ENCODE peak calls at places on chromosomes 6 and 20, in four cellular contexts. F is heart right ventricle, P is PC-9, Y is Peyer's patch. H is an unnamed sample.
A peak's percentile ranks its signal among the peaks of the same experiment; 100 is the strongest.

GRCh38 chr20:31607640-31608255 is 2.7 kb downstream of the ID1 start:
- DNase-seq in F (no peak), P (no peak), Y (no peak), H (no peak)

GRCh38 chr20:62553136-62553837 is 77.5 kb upstream of the GATA5 start:
- DNase-seq in F (no peak), P (no peak), Y (no peak), H (no peak)

GRCh38 chr6:35936960-35937359 is 16.1 kb upstream of the SRPK1 start:
- DNase-seq in F (no peak), P (no peak), Y (no peak), H (no peak)

GRCh38 chr6:156909212-156910010 is 132.2 kb downstream of the ARID1B start:
- DNase-seq in F (no peak), P (no peak), Y (no peak), H (no peak)

GRCh38 chr6:13485923-13486557 is 1.4 kb downstream of the GFOD1 start:
- DNase-seq in F (peak; percentile 42), P (peak; percentile 10), Y (peak; percentile 45), H (no peak)

GRCh38 chr6:13428528-13429405 is 58.6 kb downstream of the GFOD1 start:
- DNase-seq in F (no peak), P (no peak), Y (no peak), H (no peak)

GRCh38 chr6:13554929-13555333 is 19.5 kb upstream of the SIRT5 start:
- DNase-seq in F (peak; percentile 59), P (peak; percentile 7), Y (no peak), H (no peak)

GRCh38 chr6:145257757-145258521 is 477.4 kb downstream of the EPM2A start:
- DNase-seq in F (no peak), P (no peak), Y (no peak), H (no peak)

GRCh38 chr6:12136905-12137304 is 124.8 kb downstream of the HIVEP1 start:
- DNase-seq in F (no peak), P (no peak), Y (no peak), H (no peak)

GRCh38 chr6:113488061-113488460 is 369.1 kb upstream of the MARCKS start:
- DNase-seq in F (no peak), P (no peak), Y (no peak), H (no peak)

GRCh38 chr6:138563650-138564049 is 64.4 kb upstream of the NHSL1 start:
- DNase-seq in F (no peak), P (no peak), Y (no peak), H (peak; percentile 20)

GRCh38 chr20:60359010-60359409 is 400.8 kb downstream of the CDH26 start:
- DNase-seq in F (no peak), P (no peak), Y (no peak), H (no peak)

GRCh38 chr20:46975976-46976375 is 81.3 kb downstream of the EYA2 start:
- DNase-seq in F (no peak), P (no peak), Y (no peak), H (no peak)

GRCh38 chr6:93177451-93177850 is 241.9 kb downstream of the EPHA7 start:
- DNase-seq in F (no peak), P (no peak), Y (no peak), H (no peak)

GRCh38 chr6:14008809-14009208 is 84.1 kb downstream of the RNF182 start:
- DNase-seq in F (no peak), P (no peak), Y (no peak), H (no peak)

GRCh38 chr6:154613137-154613676 is 102.7 kb upstream of the CNKSR3 start:
- DNase-seq in F (no peak), P (peak; percentile 7), Y (no peak), H (peak; percentile 68)

GRCh38 chr6:167963589-167964057 is 33.8 kb upstream of the KIF25 start:
- DNase-seq in F (no peak), P (no peak), Y (no peak), H (no peak)

GRCh38 chr6:133983099-133983939 is 30.3 kb downstream of the TBPL1 start:
- DNase-seq in F (no peak), P (peak; percentile 42), Y (no peak), H (no peak)

GRCh38 chr6:106475280-106475679 is 114.8 kb downstream of the CRYBG1 start:
- DNase-seq in F (no peak), P (no peak), Y (no peak), H (no peak)

GRCh38 chr20:1299522-1299921 is 29.4 kb downstream of the SDCBP2 start:
- DNase-seq in F (no peak), P (peak; percentile 17), Y (no peak), H (no peak)

GRCh38 chr20:23142162-23143050 is 56.3 kb upstream of the CD93 start:
- DNase-seq in F (no peak), P (no peak), Y (no peak), H (no peak)

GRCh38 chr20:9617940-9618339 is 103.5 kb downstream of the LAMP5 start:
- DNase-seq in F (no peak), P (peak; percentile 38), Y (no peak), H (no peak)

GRCh38 chr6:140138311-140138994 is 764.0 kb upstream of the CITED2 start:
- DNase-seq in F (no peak), P (no peak), Y (no peak), H (no peak)

GRCh38 chr6:16296061-16296670 is 57.8 kb downstream of the GMPR start:
- DNase-seq in F (no peak), P (no peak), Y (no peak), H (no peak)

GRCh38 chr20:20364747-20365558 is 3.0 kb upstream of the INSM1 start:
- DNase-seq in F (no peak), P (no peak), Y (no peak), H (no peak)

GRCh38 chr20:45629496-45630100 is at the start of gene WFDC10A:
- DNase-seq in F (no peak), P (peak; percentile 50), Y (peak; percentile 17), H (no peak)

GRCh38 chr6:155939253-155939652 is 483.6 kb upstream of the NOX3 start:
- DNase-seq in F (no peak), P (no peak), Y (no peak), H (no peak)

GRCh38 chr6:126661646-126662045 is 321.7 kb downstream of the CENPW start:
- DNase-seq in F (no peak), P (no peak), Y (no peak), H (no peak)

GRCh38 chr6:96391776-96392175 is 129.8 kb upstream of the UFL1 start:
- DNase-seq in F (no peak), P (no peak), Y (no peak), H (no peak)

GRCh38 chr6:107917468-107918375 is 40.3 kb downstream of the SEC63 start:
- DNase-seq in F (no peak), P (no peak), Y (no peak), H (no peak)

GRCh38 chr20:32019156-32019510 is 8.9 kb downstream of the CCM2L start:
- DNase-seq in F (no peak), P (peak; percentile 15), Y (no peak), H (no peak)

GRCh38 chr20:58699246-58700107 is 6.9 kb downstream of the NPEPL1 start:
- DNase-seq in F (no peak), P (no peak), Y (no peak), H (no peak)

GRCh38 chr20:38825901-38826625 is 20.6 kb downstream of the PPP1R16B start:
- DNase-seq in F (no peak), P (peak; percentile 41), Y (no peak), H (peak; percentile 18)

GRCh38 chr20:47360489-47361267 is 4.2 kb upstream of the ZMYND8 start:
- DNase-seq in F (peak; percentile 91), P (peak; percentile 84), Y (peak; percentile 51), H (no peak)

GRCh38 chr20:43842126-43843020 is 72.3 kb upstream of the TOX2 start:
- DNase-seq in F (no peak), P (no peak), Y (no peak), H (no peak)

GRCh38 chr20:21396921-21397340 is 395 bp downstream of the NKX2-4 start:
- DNase-seq in F (no peak), P (no peak), Y (no peak), H (no peak)

GRCh38 chr6:126372626-126373025 is 32.7 kb downstream of the CENPW start:
- DNase-seq in F (no peak), P (no peak), Y (no peak), H (peak; percentile 16)

GRCh38 chr6:154156135-154156948 is 117.3 kb downstream of the OPRM1 start:
- DNase-seq in F (no peak), P (peak; percentile 52), Y (peak; percentile 57), H (no peak)

GRCh38 chr6:56742122-56742791 is 99.6 kb upstream of the DST start:
- DNase-seq in F (no peak), P (no peak), Y (no peak), H (no peak)

DNA sequence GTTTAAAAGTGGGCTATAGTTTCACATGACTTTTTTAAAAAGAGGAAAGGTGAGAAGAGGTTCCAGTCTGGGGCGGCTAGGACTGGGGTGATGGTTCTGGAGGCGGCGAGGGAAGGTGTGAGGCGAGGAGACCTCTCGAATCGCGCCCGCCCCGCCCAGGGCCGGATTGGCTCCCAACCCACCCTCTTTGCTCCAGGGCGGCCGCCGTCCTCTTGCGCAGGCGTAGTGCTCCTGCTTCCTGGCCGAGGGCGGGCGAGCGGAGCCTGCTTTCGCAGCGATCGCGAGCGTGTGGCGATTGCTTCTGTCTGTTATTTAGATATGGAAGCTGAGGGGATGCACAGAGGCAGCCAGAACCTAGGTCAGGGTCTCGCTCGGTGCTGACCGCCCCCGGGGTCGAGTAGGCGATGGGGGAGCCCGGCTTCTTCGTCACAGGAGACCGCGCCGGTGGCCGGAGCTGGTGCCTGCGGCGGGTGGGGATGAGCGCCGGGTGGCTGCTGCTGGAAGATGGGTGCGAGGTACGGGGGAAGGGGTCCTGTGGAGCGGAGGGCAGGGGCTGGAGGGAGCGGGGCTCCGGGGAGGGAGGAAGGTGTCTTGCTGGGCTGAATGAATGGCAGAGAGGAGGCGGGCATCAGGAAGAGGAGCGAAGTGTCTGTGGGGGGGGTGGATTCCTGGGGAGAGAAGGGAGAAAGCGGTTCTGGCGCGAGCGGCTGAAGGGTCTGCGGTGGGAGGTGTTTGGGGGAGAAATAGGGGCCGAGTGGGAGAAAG is at the start of gene RNF8:
- DNase-seq in F (peak; percentile 93), P (peak; percentile 89), Y (peak; percentile 92), H (peak; percentile 18)
- H3K27ac ChIP-seq in F (peak within 1 kb of the TSS; percentile 64), P (no peak within 1 kb of the TSS), Y (peak within 1 kb of the TSS; percentile 45), H (peak within 1 kb of the TSS; percentile 20)

GRCh38 chr6:28105286-28105685 is 19.1 kb upstream of the ZSCAN16 start:
- DNase-seq in F (no peak), P (no peak), Y (no peak), H (no peak)
- H3K27ac ChIP-seq in F (peak overlapping the region; percentile 84), P (no peak overlapping the region), Y (peak overlapping the region; percentile 90), H (peak overlapping the region; percentile 72)

DNA sequence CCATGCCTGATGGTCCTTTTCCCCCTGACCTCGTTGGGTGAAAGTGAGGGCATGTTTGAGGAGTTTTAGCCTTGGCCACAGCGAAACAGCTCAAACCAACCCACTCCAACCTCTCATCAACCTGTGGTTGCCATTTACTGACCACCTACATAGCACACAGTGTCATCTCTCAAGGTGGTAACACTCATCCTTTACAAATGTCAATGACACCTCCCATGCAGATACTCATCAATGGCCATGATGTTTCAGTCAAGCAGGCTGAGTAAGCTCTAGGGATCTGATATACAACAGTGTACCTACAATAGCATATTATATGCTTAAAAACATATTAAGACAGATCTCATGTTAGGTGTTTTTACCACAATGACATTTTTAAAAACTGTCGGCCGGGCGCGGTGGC is 9.3 kb downstream of the RRAGD start:
- DNase-seq in F (no peak), P (no peak), Y (no peak), H (no peak)
- H3K27ac ChIP-seq in F (no peak overlapping the region), P (no peak overlapping the region), Y (no peak overlapping the region), H (no peak overlapping the region)

GRCh38 chr6:32108727-32109113 is 418 bp downstream of the TNXB start:
- DNase-seq in F (no peak), P (no peak), Y (no peak), H (no peak)
- H3K27ac ChIP-seq in F (peak overlapping the region; percentile 90), P (no peak overlapping the region), Y (peak overlapping the region; percentile 77), H (no peak overlapping the region)

GRCh38 chr6:166591026-166591425 is 4.5 kb upstream of the RAMACL start:
- DNase-seq in F (no peak), P (no peak), Y (no peak), H (no peak)
- H3K27ac ChIP-seq in F (no peak overlapping the region), P (no peak overlapping the region), Y (no peak overlapping the region), H (no peak overlapping the region)

GRCh38 chr6:43776115-43776798 is 6.2 kb downstream of the VEGFA start:
- DNase-seq in F (no peak), P (no peak), Y (no peak), H (no peak)
- H3K27ac ChIP-seq in F (peak overlapping the region; percentile 95), P (peak overlapping the region; percentile 24), Y (no peak overlapping the region), H (peak overlapping the region; percentile 90)